ENCODE peak calls at places on chromosomes 6 and 20, in four cellular contexts. O, M, Q and G are unnamed samples.

GRCh38 chr20:17610566-17611289 is 40.9 kb downstream of the DSTN start:
- DNase-seq in O (peak), M (no peak), Q (peak), G (peak)

GRCh38 chr20:51500311-51500710 is 42.2 kb downstream of the NFATC2 start:
- DNase-seq in M (no peak), O (peak), Q (no peak), G (peak)

GRCh38 chr6:159267165-159267564 is 98.0 kb downstream of the FNDC1 start:
- DNase-seq in O (no peak), M (no peak), Q (no peak), G (no peak)

GRCh38 chr20:37336369-37337207 is 9.4 kb upstream of the SRC start:
- DNase-seq in M (no peak), Q (no peak), O (no peak), G (no peak)

GRCh38 chr6:116126032-116126431 is at the start of gene COL10A1:
- DNase-seq in M (no peak), Q (no peak), O (no peak), G (no peak)

GRCh38 chr6:119978274-119978889 is 628.8 kb upstream of the MAN1A1 start:
- DNase-seq in M (peak), O (no peak), Q (no peak), G (peak)

GRCh38 chr6:31920803-31921202 is 6.7 kb upstream of the C2 start:
- DNase-seq in M (peak), O (no peak), Q (no peak), G (no peak)

GRCh38 chr6:163579111-163579879 is 164.8 kb downstream of the QKI start:
- DNase-seq in Q (no peak), O (no peak), M (no peak), G (no peak)

GRCh38 chr20:373171-373890 is 7.2 kb upstream of the TRIB3 start:
- DNase-seq in Q (no peak), O (no peak), M (peak), G (no peak)

GRCh38 chr20:382291-383115 is 1.9 kb downstream of the TRIB3 start:
- DNase-seq in O (no peak), M (no peak), Q (no peak), G (no peak)

GRCh38 chr20:38730167-38730988 is 6.1 kb downstream of the SLC32A1 start:
- DNase-seq in M (no peak), O (peak), Q (no peak), G (no peak)

GRCh38 chr6:161013697-161014096 is 22.1 kb downstream of the MAP3K4 start:
- DNase-seq in Q (no peak), O (no peak), M (no peak), G (no peak)

GRCh38 chr6:161418458-161418945 is 144.6 kb upstream of the AGPAT4 start:
- DNase-seq in Q (no peak), O (peak), M (peak), G (peak)

GRCh38 chr6:72533601-72534000 is 88.3 kb upstream of the KCNQ5 start:
- DNase-seq in O (no peak), Q (no peak), M (no peak), G (no peak)

GRCh38 chr6:21386744-21387143 is 206.8 kb upstream of the SOX4 start:
- DNase-seq in M (no peak), O (no peak), Q (no peak), G (no peak)

GRCh38 chr6:21383499-21384085 is 210.0 kb upstream of the SOX4 start:
- DNase-seq in O (no peak), M (no peak), Q (no peak), G (no peak)

GRCh38 chr6:21381336-21381963 is 212.1 kb upstream of the SOX4 start:
- DNase-seq in O (no peak), Q (no peak), M (peak), G (no peak)

GRCh38 chr6:21382821-21383455 is 210.6 kb upstream of the SOX4 start:
- DNase-seq in O (no peak), Q (no peak), M (no peak), G (no peak)

GRCh38 chr6:21384211-21384610 is 209.3 kb upstream of the SOX4 start:
- DNase-seq in M (no peak), Q (no peak), O (no peak), G (no peak)
- H3K4me3 ChIP-seq in M (no peak), Q (no peak), O (no peak), G (no peak)

GRCh38 chr6:121426686-121427085 is 8.8 kb upstream of the GJA1 start:
- DNase-seq in M (no peak), O (no peak), Q (no peak), G (no peak)

GRCh38 chr6:121436172-121436965 is 923 bp downstream of the GJA1 start:
- DNase-seq in O (peak), M (peak), Q (no peak), G (no peak)

GRCh38 chr6:121434037-121434770 is 1.2 kb upstream of the GJA1 start:
- DNase-seq in O (no peak), Q (no peak), M (no peak), G (no peak)

GRCh38 chr6:121435444-121436069 is at the start of gene GJA1:
- DNase-seq in Q (no peak), O (no peak), M (peak), G (no peak)

DNA sequence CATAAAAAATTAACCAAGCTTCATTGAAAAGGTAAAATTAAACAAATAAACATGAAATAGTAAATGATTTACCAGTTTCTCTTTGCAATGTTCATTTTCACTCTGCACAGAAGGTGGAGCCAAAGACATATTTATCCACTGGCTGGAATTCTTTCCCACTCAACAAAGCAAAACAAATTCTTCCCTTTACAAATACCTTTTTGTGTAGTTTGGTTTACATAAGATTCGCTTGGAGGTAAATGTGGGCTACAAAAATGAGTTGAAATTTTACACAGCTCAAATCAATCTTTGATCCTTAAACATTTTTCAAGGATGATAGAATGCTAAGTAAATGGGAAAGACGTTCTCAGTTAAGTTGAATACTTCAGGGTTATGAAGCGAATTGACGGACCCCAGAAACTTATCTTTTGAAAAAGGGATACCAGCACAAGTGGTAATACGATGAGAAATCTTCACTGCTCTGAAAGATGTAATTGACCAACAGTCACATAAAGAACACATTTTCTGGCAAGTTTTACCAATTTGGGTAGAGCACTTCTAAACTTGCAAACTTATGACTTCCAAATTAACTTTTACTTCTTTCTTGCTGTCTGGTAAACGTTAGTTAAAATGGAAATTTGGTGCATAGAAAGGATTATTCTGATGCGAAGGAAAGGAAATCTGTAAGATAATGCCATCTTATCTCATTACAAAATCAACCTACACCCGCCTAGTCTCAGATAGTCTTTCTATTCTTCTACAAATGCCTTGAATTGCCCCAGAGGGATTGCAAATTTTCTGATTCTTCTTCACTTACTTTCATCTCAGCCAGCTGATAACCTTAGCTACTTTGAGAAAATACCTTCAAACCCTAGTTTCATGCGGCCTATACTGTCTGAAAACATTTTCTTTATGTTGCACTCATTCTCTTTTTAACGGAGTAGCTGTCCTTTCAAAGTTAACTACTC is 4.7 kb upstream of the GJA1 start:
- DNase-seq in O (no peak), Q (no peak), M (peak), G (no peak)
- H3K4me3 ChIP-seq in O (no peak), Q (no peak), M (no peak), G (no peak)

GRCh38 chr6:22363166-22363965 is 66.5 kb upstream of the PRL start:
- DNase-seq in O (no peak), M (no peak), Q (no peak), G (no peak)
- H3K4me3 ChIP-seq in O (no peak), M (no peak), Q (no peak), G (no peak)

GRCh38 chr6:169789146-169789943 is 37.9 kb downstream of the ERMARD start:
- DNase-seq in Q (no peak), M (no peak), O (no peak), G (no peak)
- H3K4me3 ChIP-seq in Q (peak), M (peak), O (peak), G (peak)

GRCh38 chr6:127120109-127120786 is 1.8 kb downstream of the RSPO3 start:
- DNase-seq in M (no peak), Q (no peak), O (no peak), G (no peak)

GRCh38 chr6:127118505-127119360 is at the start of gene RSPO3:
- DNase-seq in M (peak), Q (no peak), O (no peak), G (no peak)

GRCh38 chr6:127119361-127120108 is 1.1 kb downstream of the RSPO3 start:
- DNase-seq in M (no peak), Q (peak), O (no peak), G (no peak)

GRCh38 chr6:127115032-127115661 is 3.3 kb upstream of the RSPO3 start:
- DNase-seq in O (no peak), Q (no peak), M (no peak), G (no peak)

DNA sequence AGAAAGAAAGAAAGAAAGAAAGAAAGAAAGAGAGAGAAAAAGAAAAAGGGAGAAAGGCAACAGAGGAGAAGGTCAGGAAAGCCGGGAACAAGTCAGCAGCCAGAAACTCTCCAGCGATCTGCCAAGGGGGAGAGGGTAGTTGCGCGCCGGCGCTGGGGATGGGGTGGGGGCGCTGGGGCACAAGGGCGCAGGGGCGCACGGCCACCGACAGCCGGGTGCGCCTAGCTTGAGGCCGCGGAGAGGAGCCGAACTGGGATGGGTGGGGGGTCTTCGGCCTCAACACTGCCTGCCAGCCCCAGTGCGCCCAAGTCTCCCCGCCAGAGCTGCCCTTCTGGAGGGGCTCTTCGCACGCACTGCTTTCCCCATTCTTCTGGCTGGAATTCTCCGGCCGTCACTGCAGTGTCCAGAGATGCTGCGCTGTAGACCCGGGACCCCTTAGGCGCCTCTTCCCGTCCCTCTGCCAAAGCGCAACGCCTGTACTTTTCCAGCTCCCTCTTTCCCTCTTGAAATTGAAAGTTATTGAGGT is 429 bp upstream of the RSPO3 start:
- DNase-seq in O (no peak), M (peak), Q (no peak), G (no peak)
- H3K4me3 ChIP-seq in O (no peak), M (peak), Q (peak), G (no peak)